ENCODE peak calls at places on chromosomes 11 and 22, in five cellular contexts. F is WTC11, S is HCT116, V is progenitor cell of endocrine pancreas, G is GM13977. A is an unnamed sample.

GRCh38 chr11:114880458-114880857 is 202.1 kb downstream of the NXPE2 start:
- DNase-seq in F (no peak), S (no peak), V (no peak), G (no peak), A (no peak)

GRCh38 chr11:109733245-109733644 is 311.3 kb downstream of the C11orf87 start:
- DNase-seq in F (no peak), S (no peak), V (no peak), G (no peak), A (no peak)

GRCh38 chr11:113446938-113447337 is 28.3 kb downstream of the DRD2 start:
- DNase-seq in F (no peak), S (no peak), V (no peak), G (no peak), A (no peak)

GRCh38 chr11:14018441-14018840 is 55.9 kb downstream of the SPON1 start:
- DNase-seq in F (no peak), S (no peak), V (no peak), G (no peak), A (no peak)

GRCh38 chr22:20191000-20191515 is 40.2 kb upstream of the CCDC188 start:
- DNase-seq in F (no peak), S (no peak), V (no peak), G (no peak), A (no peak)

GRCh38 chr22:40040927-40041326 is 46.2 kb downstream of the FAM83F start:
- DNase-seq in F (no peak), S (no peak), V (no peak), G (no peak), A (no peak)

GRCh38 chr22:19183216-19183615 is 4.7 kb upstream of the SLC25A1 start:
- DNase-seq in F (no peak), S (no peak), V (no peak), G (no peak), A (no peak)

GRCh38 chr11:6604081-6604626 is 580 bp downstream of the ILK start:
- DNase-seq in F (peak; percentile 34), S (no peak), V (no peak), G (peak; percentile 81), A (peak; percentile 45)

GRCh38 chr11:66787934-66788758 is 55.1 kb upstream of the RCE1 start:
- DNase-seq in F (no peak), S (no peak), V (no peak), G (no peak), A (no peak)

GRCh38 chr11:111206472-111206871 is 39.1 kb upstream of the POU2AF2 start:
- DNase-seq in F (no peak), S (no peak), V (no peak), G (no peak), A (no peak)

GRCh38 chr11:130783322-130783721 is 133.0 kb downstream of the SNX19 start:
- DNase-seq in F (no peak), S (no peak), V (no peak), G (no peak), A (no peak)

GRCh38 chr11:3609416-3610265 is 32.2 kb downstream of the ART5 start:
- DNase-seq in F (no peak), S (peak; percentile 35), V (no peak), G (peak; percentile 60), A (peak; percentile 50)

GRCh38 chr11:109197656-109198055 is 224.3 kb upstream of the C11orf87 start:
- DNase-seq in F (no peak), S (no peak), V (no peak), G (no peak), A (no peak)

GRCh38 chr11:56923116-56923515 is 65.6 kb upstream of the OR5AK2 start:
- DNase-seq in F (no peak), S (no peak), V (no peak), G (no peak), A (no peak)

GRCh38 chr11:118306556-118306955 is 2.0 kb downstream of the CD3E start:
- DNase-seq in F (no peak), S (no peak), V (no peak), G (no peak), A (no peak)

GRCh38 chr11:8263769-8264410 is at the start of gene LMO1:
- DNase-seq in F (peak; percentile 91), S (peak; percentile 44), V (peak; percentile 79), G (peak; percentile 93), A (peak; percentile 89)

DNA sequence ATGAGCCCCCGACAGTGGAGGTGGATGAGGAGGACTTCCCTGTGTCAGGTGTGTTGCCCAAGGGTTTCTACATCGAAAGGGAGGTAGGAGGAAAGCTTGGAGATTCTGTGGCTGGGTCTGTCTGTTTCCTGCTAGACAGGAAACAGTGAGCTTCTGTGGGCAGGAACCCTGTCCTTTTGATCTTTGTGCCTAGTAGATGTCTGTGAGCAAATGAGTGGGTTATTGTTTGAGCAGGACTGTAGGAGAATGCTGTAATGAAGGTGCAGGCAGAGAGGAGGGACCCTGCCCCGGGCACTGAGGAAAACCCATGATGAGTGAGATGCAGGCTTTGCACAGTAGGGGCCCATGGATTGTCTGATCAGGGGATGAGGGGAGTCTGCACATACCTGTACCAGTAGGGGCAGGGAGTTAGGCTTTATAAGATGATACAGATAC is 14.0 kb downstream of the USP35 start:
- DNase-seq in F (no peak), S (no peak), V (no peak), G (no peak), A (no peak)
- TF ChIP-seq CTCF in F (no peak), S (no peak), V (no peak), G (no peak), A (no peak)

GRCh38 chr11:2380807-2381350 is 3.8 kb downstream of the CD81 start:
- DNase-seq in F (no peak), S (no peak), V (no peak), G (no peak), A (no peak)

GRCh38 chr11:2378527-2379210 is 1.6 kb downstream of the CD81 start:
- DNase-seq in F (no peak), S (no peak), V (no peak), G (no peak), A (peak; percentile 35)

GRCh38 chr11:2381494-2382128 is 4.5 kb downstream of the CD81 start:
- DNase-seq in F (no peak), S (no peak), V (no peak), G (no peak), A (no peak)

GRCh38 chr11:2379471-2380174 is 2.5 kb downstream of the CD81 start:
- DNase-seq in F (no peak), S (no peak), V (no peak), G (no peak), A (no peak)

GRCh38 chr11:2380396-2380795 is 3.3 kb downstream of the CD81 start:
- DNase-seq in F (no peak), S (no peak), V (no peak), G (no peak), A (no peak)
- TF ChIP-seq CTCF in F (no peak), S (no peak), V (no peak), G (no peak), A (no peak)

GRCh38 chr11:132028380-132029240 is 658.2 kb downstream of the NTM start:
- DNase-seq in F (no peak), S (no peak), V (no peak), G (peak; percentile 25), A (peak; percentile 45)
- TF ChIP-seq CTCF in F (no peak), S (no peak), V (peak; percentile 61), G (peak; percentile 60), A (peak; percentile 69)

DNA sequence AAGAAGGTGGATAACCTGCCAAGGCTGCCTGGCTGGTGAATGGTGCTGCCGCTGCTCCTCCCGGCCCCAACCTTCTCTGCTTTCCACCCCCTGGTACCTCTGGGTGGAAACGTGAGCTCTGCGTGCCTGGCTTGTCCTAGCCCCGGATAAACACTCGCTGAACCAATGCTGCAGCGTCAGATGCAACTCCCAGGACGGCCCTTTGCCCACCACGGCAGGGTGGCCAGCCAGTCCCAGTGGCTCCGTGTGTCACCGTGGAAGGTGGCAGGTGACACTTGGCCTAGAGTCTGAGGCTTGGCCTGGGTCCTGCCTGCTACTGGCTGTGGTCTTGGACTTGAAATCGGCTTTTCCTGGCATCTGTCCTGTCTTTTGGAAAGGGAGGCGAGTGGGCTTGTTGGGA is 47.7 kb downstream of the TPCN2 start:
- DNase-seq in F (no peak), S (no peak), V (no peak), G (no peak), A (no peak)
- TF ChIP-seq CTCF in F (no peak), S (no peak), V (no peak), G (no peak), A (no peak)

GRCh38 chr11:131866535-131867400 is 496.4 kb downstream of the NTM start:
- DNase-seq in F (no peak), S (no peak), V (no peak), G (no peak), A (no peak)
- TF ChIP-seq CTCF in F (no peak), S (no peak), V (peak; percentile 17), G (no peak), A (peak; percentile 30)

GRCh38 chr22:45318168-45318557 is 8.4 kb downstream of the FAM118A start:
- DNase-seq in F (no peak), S (no peak), V (no peak), G (peak; percentile 83), A (peak; percentile 40)

GRCh38 chr22:45316796-45317526 is 7.2 kb downstream of the FAM118A start:
- DNase-seq in F (no peak), S (no peak), V (no peak), G (no peak), A (no peak)

GRCh38 chr22:45319319-45319675 is 9.6 kb downstream of the FAM118A start:
- DNase-seq in F (no peak), S (no peak), V (no peak), G (no peak), A (no peak)

GRCh38 chr22:45318558-45319318 is 9.0 kb downstream of the FAM118A start:
- DNase-seq in F (no peak), S (no peak), V (no peak), G (peak; percentile 76), A (no peak)

GRCh38 chr22:45317551-45318167 is 7.9 kb downstream of the FAM118A start:
- DNase-seq in F (peak; percentile 41), S (no peak), V (no peak), G (no peak), A (peak; percentile 31)
- TF ChIP-seq CTCF in F (no peak), S (peak; percentile 24), V (no peak), G (no peak), A (no peak)

GRCh38 chr11:74695705-74696280 is 35.4 kb downstream of the CHRDL2 start:
- DNase-seq in F (no peak), S (no peak), V (no peak), G (no peak), A (no peak)
- TF ChIP-seq CTCF in F (no peak), S (no peak), V (no peak), G (no peak), A (no peak)

GRCh38 chr22:49979587-49980264 is 19.2 kb downstream of the PIM3 start:
- DNase-seq in F (peak; percentile 53), S (no peak), V (peak; percentile 20), G (no peak), A (peak; percentile 34)

GRCh38 chr22:49977578-49977977 is 17.0 kb downstream of the PIM3 start:
- DNase-seq in F (no peak), S (no peak), V (no peak), G (no peak), A (no peak)

GRCh38 chr22:49986325-49986724 is 25.8 kb downstream of the PIM3 start:
- DNase-seq in F (no peak), S (no peak), V (no peak), G (no peak), A (no peak)

GRCh38 chr22:49983148-49984042 is 22.8 kb downstream of the PIM3 start:
- DNase-seq in F (peak; percentile 66), S (no peak), V (peak; percentile 19), G (no peak), A (no peak)
- TF ChIP-seq CTCF in F (peak; percentile 80), S (no peak), V (peak; percentile 54), G (peak; percentile 37), A (peak; percentile 68)

GRCh38 chr11:125971618-125972017 is 25.8 kb downstream of the VSIG10L2 start:
- DNase-seq in F (no peak), S (no peak), V (no peak), G (no peak), A (no peak)
- TF ChIP-seq CTCF in F (no peak), S (no peak), V (no peak), G (no peak), A (no peak)